ENCODE peak calls at places on chromosomes 2 and 18, in seven cellular contexts. R is AG04450; S is activated CD4-positive, alpha-beta T cell treated with anti-CD3 and anti-CD28 coated beads, Interleukin-2, amount 50 U/mL, for 24 hours; M is Ammon's horn; Y is endodermal cell; W is lower leg skin; Z is T-cell. U is an unnamed sample.

GRCh38 chr18:28594034-28594433 is 417.1 kb upstream of the CDH2 start:
- DNase-seq in R (no peak), S (no peak), M (no peak), Y (no peak), W (no peak), Z (no peak), U (no peak)

GRCh38 chr18:56322403-56322802 is 316.0 kb downstream of the TXNL1 start:
- DNase-seq in R (no peak), S (no peak), M (no peak), Y (no peak), W (no peak), Z (no peak), U (no peak)

GRCh38 chr18:2522112-2522511 is 49.2 kb downstream of the METTL4 start:
- DNase-seq in R (no peak), S (no peak), M (no peak), Y (no peak), W (no peak), Z (no peak), U (no peak)

GRCh38 chr2:81495556-81495955 is 1191.0 kb upstream of the LRRTM1 start:
- DNase-seq in R (no peak), S (no peak), M (no peak), Y (no peak), W (no peak), Z (no peak), U (no peak)

GRCh38 chr2:47354817-47355653 is 47.9 kb upstream of the MSH2 start:
- DNase-seq in R (no peak), S (no peak), M (no peak), Y (no peak), W (no peak), Z (no peak), U (no peak)

GRCh38 chr18:8959551-8960135 is 142.9 kb upstream of the NDUFV2 start:
- DNase-seq in R (no peak), S (no peak), M (no peak), Y (peak; percentile 76), W (no peak), Z (no peak), U (no peak)

GRCh38 chr2:225337183-225337582 is 62.3 kb upstream of the NYAP2 start:
- DNase-seq in R (peak; percentile 45), S (no peak), M (no peak), Y (no peak), W (no peak), Z (no peak), U (no peak)

GRCh38 chr2:236720974-236721600 is 151.5 kb downstream of the ACKR3 start:
- DNase-seq in R (no peak), S (no peak), M (no peak), Y (no peak), W (no peak), Z (no peak), U (no peak)

GRCh38 chr2:225010804-225011203 is 31.5 kb downstream of the DOCK10 start:
- DNase-seq in R (no peak), S (no peak), M (no peak), Y (no peak), W (no peak), Z (no peak), U (no peak)

GRCh38 chr2:145106293-145106692 is 586.4 kb upstream of the ZEB2 start:
- DNase-seq in R (no peak), S (no peak), M (no peak), Y (no peak), W (no peak), Z (no peak), U (no peak)

GRCh38 chr2:14194233-14194632 is 438.3 kb upstream of the LRATD1 start:
- DNase-seq in R (no peak), S (no peak), M (no peak), Y (no peak), W (no peak), Z (no peak), U (no peak)

GRCh38 chr2:175203621-175204496 is 22.3 kb upstream of the ATP5MC3 start:
- DNase-seq in R (peak; percentile 24), S (peak; percentile 40), M (peak; percentile 59), Y (peak; percentile 89), W (no peak), Z (peak; percentile 39), U (peak; percentile 62)

GRCh38 chr2:25698752-25699151 is 25.4 kb upstream of the DTNB start:
- DNase-seq in R (no peak), S (no peak), M (no peak), Y (no peak), W (no peak), Z (no peak), U (no peak)

GRCh38 chr18:13260114-13260926 is 41.8 kb downstream of the LDLRAD4 start:
- DNase-seq in R (no peak), S (no peak), M (no peak), Y (peak; percentile 44), W (peak; percentile 86), Z (no peak), U (no peak)

GRCh38 chr2:224984641-224985040 is 57.6 kb downstream of the DOCK10 start:
- DNase-seq in R (no peak), S (no peak), M (no peak), Y (no peak), W (no peak), Z (no peak), U (no peak)

GRCh38 chr2:112150851-112151250 is 12.7 kb downstream of the FBLN7 start:
- DNase-seq in R (no peak), S (no peak), M (no peak), Y (peak; percentile 24), W (peak; percentile 70), Z (no peak), U (no peak)